ENCODE peak calls at places on chromosomes 2 and 18, in six cellular contexts. R is dorsolateral prefrontal cortex; D is CD8-positive, alpha-beta T cell; Q is IMR-90; W is GM12865; I is fibroblast of lung. V is an unnamed sample.

GRCh38 chr2:105139556-105140236 is 101.8 kb downstream of the MRPS9 start:
- DNase-seq in R (no peak), D (no peak), Q (no peak), W (no peak), I (peak), V (no peak)

GRCh38 chr2:133579295-133579694 is 11.0 kb upstream of the NCKAP5 start:
- DNase-seq in R (no peak), D (no peak), Q (peak), W (no peak), I (peak), V (no peak)

GRCh38 chr2:239685556-239685955 is 284.7 kb upstream of the HDAC4 start:
- DNase-seq in R (no peak), D (no peak), Q (no peak), W (no peak), I (no peak), V (no peak)

GRCh38 chr2:182522930-182523541 is 96.2 kb upstream of the PDE1A start:
- DNase-seq in R (no peak), D (no peak), Q (no peak), W (no peak), I (peak), V (no peak)

GRCh38 chr2:239943991-239944441 is 81.1 kb downstream of the NDUFA10 start:
- DNase-seq in R (no peak), D (no peak), Q (no peak), W (no peak), I (no peak), V (no peak)

GRCh38 chr2:159455330-159455918 is 160.9 kb downstream of the BAZ2B start:
- DNase-seq in R (no peak), D (no peak), Q (no peak), W (peak), I (no peak), V (peak)

GRCh38 chr2:126669772-126670171 is 13.8 kb downstream of the GYPC start:
- DNase-seq in R (no peak), D (no peak), Q (no peak), W (no peak), I (no peak), V (no peak)

GRCh38 chr2:137508739-137509384 is 455.4 kb upstream of the HNMT start:
- DNase-seq in R (no peak), D (no peak), Q (no peak), W (no peak), I (no peak), V (no peak)

GRCh38 chr2:191582355-191582754 is 95.6 kb upstream of the NABP1 start:
- DNase-seq in R (no peak), D (no peak), Q (peak), W (no peak), I (peak), V (no peak)

GRCh38 chr2:24984912-24985311 is 13.2 kb upstream of the DNAJC27 start:
- DNase-seq in R (peak), D (no peak), Q (peak), W (peak), I (peak), V (no peak)

GRCh38 chr18:49230331-49230730 is 230.1 kb downstream of the DYM start:
- DNase-seq in R (no peak), D (no peak), Q (no peak), W (no peak), I (peak), V (no peak)

GRCh38 chr2:226544581-226545210 is 254.9 kb downstream of the IRS1 start:
- DNase-seq in R (no peak), D (no peak), Q (peak), W (no peak), I (peak), V (no peak)

GRCh38 chr2:43293744-43294695 is 67.6 kb upstream of the ZFP36L2 start:
- DNase-seq in R (no peak), D (peak), Q (peak), W (peak), I (peak), V (peak)

GRCh38 chr18:62107881-62108280 is 79.0 kb downstream of the PIGN start:
- DNase-seq in R (no peak), D (no peak), Q (no peak), W (no peak), I (no peak), V (no peak)

GRCh38 chr2:203982276-203982675 is 45.7 kb downstream of the ICOS start:
- DNase-seq in R (no peak), D (no peak), Q (no peak), W (no peak), I (no peak), V (no peak)

GRCh38 chr2:96203130-96204028 is 5.2 kb downstream of the STARD7 start:
- DNase-seq in R (no peak), D (no peak), Q (no peak), W (peak), I (no peak), V (peak)

GRCh38 chr18:26056291-26056690 is 34.1 kb downstream of the SS18 start:
- DNase-seq in R (no peak), D (no peak), Q (peak), W (no peak), I (peak), V (no peak)

GRCh38 chr2:38377501-38378258 is 607 bp upstream of the ATL2 start:
- DNase-seq in R (peak), D (no peak), Q (peak), W (no peak), I (peak), V (no peak)

GRCh38 chr2:230067990-230068657 is 600 bp downstream of the SLC16A14 start:
- DNase-seq in R (peak), D (peak), Q (peak), W (peak), I (peak), V (peak)

GRCh38 chr18:46416706-46417638 is 240.0 kb downstream of the LOXHD1 start:
- DNase-seq in R (no peak), D (no peak), Q (no peak), W (peak), I (no peak), V (no peak)

GRCh38 chr2:165440367-165440766 is 29.1 kb upstream of the CSRNP3 start:
- DNase-seq in R (no peak), D (no peak), Q (peak), W (no peak), I (peak), V (no peak)

GRCh38 chr2:236742936-236743622 is 173.5 kb downstream of the ACKR3 start:
- DNase-seq in R (no peak), D (no peak), Q (no peak), W (no peak), I (peak), V (no peak)

GRCh38 chr18:34880882-34881852 is 160.0 kb upstream of the MAPRE2 start:
- DNase-seq in R (no peak), D (no peak), Q (peak), W (no peak), I (peak), V (no peak)
- TF ChIP-seq CTCF in R (peak), D (no peak), Q (peak), W (no peak), I (no peak), V (no peak)

DNA sequence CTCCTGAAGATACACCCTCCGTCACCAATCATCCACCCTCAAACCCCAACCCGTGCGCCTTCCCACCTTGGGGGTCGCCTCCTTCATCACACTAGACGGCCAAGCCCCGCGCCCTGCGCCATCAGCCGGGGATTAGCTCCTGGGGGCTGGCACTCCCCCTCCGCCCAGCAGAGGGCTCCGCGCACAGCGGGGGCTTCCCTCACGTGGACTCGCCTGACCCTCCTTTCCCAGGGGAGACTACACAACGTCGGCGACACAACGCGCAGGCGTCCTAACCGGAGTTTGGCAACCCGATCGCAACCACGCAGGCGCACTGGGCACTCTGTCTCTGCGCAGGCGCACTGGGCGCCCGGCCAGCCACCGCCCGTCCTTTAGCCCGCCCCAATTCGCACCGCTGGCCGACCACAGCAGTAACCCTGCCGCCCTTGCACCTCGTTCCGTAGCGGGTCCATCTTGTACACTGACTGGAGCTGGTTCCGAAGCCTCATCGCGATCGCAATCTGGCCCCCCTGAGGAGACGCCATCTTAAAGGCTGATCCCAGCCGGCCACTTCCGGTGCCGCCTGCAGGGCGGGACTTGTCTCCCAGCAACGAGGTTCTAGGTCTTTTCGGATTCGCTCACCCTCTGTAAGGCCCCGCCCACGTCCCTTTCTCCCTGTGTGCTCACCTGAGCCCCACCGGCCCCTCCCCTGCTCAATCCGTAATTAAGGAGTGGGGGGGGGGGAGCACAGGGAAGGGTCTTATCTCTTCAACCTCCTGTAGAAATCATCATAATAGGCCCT is at the start of gene PCGF1:
- DNase-seq in R (peak), D (peak), Q (peak), W (peak), I (peak), V (peak)
- TF ChIP-seq CTCF in R (peak), D (peak), Q (peak), W (peak), I (peak), V (peak)

GRCh38 chr18:9571546-9571945 is 42.8 kb downstream of the PPP4R1 start:
- DNase-seq in R (no peak), D (no peak), Q (no peak), W (no peak), I (no peak), V (no peak)
- TF ChIP-seq CTCF in R (no peak), D (no peak), Q (no peak), W (no peak), I (no peak), V (no peak)

DNA sequence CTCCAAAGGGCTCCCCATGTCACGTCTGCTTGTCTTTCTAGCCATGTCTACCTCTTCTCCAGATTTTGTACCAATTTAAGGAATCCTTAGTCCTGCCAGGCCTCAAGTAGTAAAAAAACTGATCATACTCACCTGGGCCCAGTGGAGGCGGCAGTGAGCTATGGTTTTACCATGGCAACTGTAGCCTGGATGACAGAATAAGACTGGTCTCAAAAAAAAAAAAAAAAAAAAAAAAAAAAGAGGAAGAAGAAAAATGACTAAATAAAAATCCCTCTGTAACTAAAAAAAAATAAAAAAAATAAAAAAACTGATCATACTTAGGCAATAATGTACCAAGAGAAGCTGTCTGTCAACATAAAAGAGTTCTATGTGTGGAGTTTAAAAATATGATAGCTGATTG is 221.6 kb downstream of the NR4A2 start:
- DNase-seq in R (no peak), D (no peak), Q (no peak), W (peak), I (no peak), V (peak)
- TF ChIP-seq CTCF in R (no peak), D (no peak), Q (no peak), W (peak), I (no peak), V (peak)

GRCh38 chr2:15400240-15400826 is 160.8 kb downstream of the NBAS start:
- DNase-seq in R (no peak), D (no peak), Q (no peak), W (no peak), I (no peak), V (no peak)
- TF ChIP-seq CTCF in R (no peak), D (no peak), Q (no peak), W (no peak), I (no peak), V (no peak)

GRCh38 chr2:54614815-54615214 is 108.6 kb upstream of the EML6 start:
- DNase-seq in R (no peak), D (no peak), Q (no peak), W (no peak), I (no peak), V (no peak)
- TF ChIP-seq CTCF in R (no peak), D (no peak), Q (no peak), W (no peak), I (no peak), V (no peak)